ENCODE peak calls at places on chromosome 13, in six cellular contexts. I is pancreas, B is KG1, N is H1, U is PC-3, Y is Right ventricle myocardium superior. G is an unnamed sample.

GRCh38 chr13:30121666-30122065 is 185.7 kb downstream of the KATNAL1 start:
- DNase-seq in I (no peak), B (peak), N (no peak), U (no peak), Y (no peak), G (no peak)

GRCh38 chr13:47611664-47612288 is 389.3 kb downstream of the SUCLA2 start:
- DNase-seq in I (no peak), B (no peak), N (no peak), U (peak), Y (no peak), G (no peak)

GRCh38 chr13:97228850-97229521 is 6.9 kb downstream of the MBNL2 start:
- DNase-seq in I (no peak), B (no peak), N (no peak), U (no peak), Y (no peak), G (no peak)

GRCh38 chr13:100493418-100493817 is 95.2 kb downstream of the GGACT start:
- DNase-seq in I (no peak), B (no peak), N (no peak), U (no peak), Y (no peak), G (no peak)

GRCh38 chr13:30696278-30697176 is 38.8 kb upstream of the ALOX5AP start:
- DNase-seq in I (peak), B (peak), N (no peak), U (no peak), Y (peak), G (peak)

GRCh38 chr13:50512602-50513527 is 330.6 kb downstream of the DLEU7 start:
- DNase-seq in I (peak), B (peak), N (no peak), U (peak), Y (peak), G (no peak)

GRCh38 chr13:30164141-30164540 is 143.2 kb downstream of the KATNAL1 start:
- DNase-seq in I (no peak), B (no peak), N (no peak), U (no peak), Y (no peak), G (no peak)

GRCh38 chr13:99465454-99465853 is 35.8 kb upstream of the TM9SF2 start:
- DNase-seq in I (no peak), B (no peak), N (no peak), U (no peak), Y (no peak), G (no peak)

GRCh38 chr13:92514420-92515125 is 712.0 kb upstream of the GPC6 start:
- DNase-seq in I (no peak), B (no peak), N (no peak), U (no peak), Y (no peak), G (no peak)

GRCh38 chr13:45119469-45119989 is 781 bp upstream of the GTF2F2 start:
- DNase-seq in I (no peak), B (peak), N (no peak), U (no peak), Y (no peak), G (peak)

GRCh38 chr13:20525144-20525600 is 485 bp downstream of the CRYL1 start:
- DNase-seq in I (peak), B (peak), N (no peak), U (peak), Y (peak), G (no peak)

GRCh38 chr13:30898721-30899188 is 7.3 kb upstream of the MEDAG start:
- DNase-seq in I (no peak), B (no peak), N (no peak), U (peak), Y (no peak), G (no peak)

GRCh38 chr13:95865080-95865597 is 188.1 kb downstream of the UGGT2 start:
- DNase-seq in I (no peak), B (no peak), N (no peak), U (no peak), Y (no peak), G (no peak)

GRCh38 chr13:23067129-23067528 is 113.7 kb upstream of the SGCG start:
- DNase-seq in I (no peak), B (no peak), N (no peak), U (no peak), Y (no peak), G (no peak)

GRCh38 chr13:99384468-99384867 is 77.3 kb upstream of the GPR183 start:
- DNase-seq in I (no peak), B (no peak), N (no peak), U (no peak), Y (no peak), G (no peak)

GRCh38 chr13:75788494-75788991 is 152.4 kb downstream of the LMO7 start:
- DNase-seq in I (no peak), B (no peak), N (no peak), U (peak), Y (no peak), G (peak)

GRCh38 chr13:98215508-98215907 is 38.4 kb upstream of the RNF113B start:
- DNase-seq in I (no peak), B (no peak), N (no peak), U (no peak), Y (no peak), G (no peak)

GRCh38 chr13:50104493-50104892 is 89.2 kb downstream of the KCNRG start:
- DNase-seq in I (no peak), B (no peak), N (no peak), U (peak), Y (no peak), G (no peak)

GRCh38 chr13:80133631-80134083 is 207.3 kb downstream of the SPRY2 start:
- DNase-seq in I (no peak), B (no peak), N (no peak), U (no peak), Y (no peak), G (no peak)

GRCh38 chr13:22726721-22727120 is 454.1 kb upstream of the SGCG start:
- DNase-seq in I (no peak), B (no peak), N (no peak), U (no peak), Y (no peak), G (no peak)

GRCh38 chr13:52798770-52799430 is 49.5 kb downstream of the PCDH8 start:
- DNase-seq in I (no peak), B (no peak), N (no peak), U (no peak), Y (no peak), G (no peak)

GRCh38 chr13:22235285-22235949 is 564.5 kb downstream of the FGF9 start:
- DNase-seq in I (no peak), B (no peak), N (no peak), U (no peak), Y (no peak), G (no peak)

GRCh38 chr13:25864936-25865335 is 186.9 kb downstream of the SHISA2 start:
- DNase-seq in I (no peak), B (no peak), N (no peak), U (no peak), Y (no peak), G (no peak)

G was measured in GF-D8.